ENCODE peak calls at places on chromosomes 16 and 17, in seven cellular contexts. S is cardiac muscle cell; I is Panc1; F is CD8-positive, alpha-beta T cell; H is brain microvascular endothelial cell; Z is AG04450; G is OCI-LY7. O is an unnamed sample.

GRCh38 chr16:22321340-22322001 is 24.3 kb downstream of the POLR3E start:
- DNase-seq in S (peak), I (no peak), F (peak), H (peak), Z (peak), G (peak), O (peak)

GRCh38 chr17:19346351-19347255 is 15.9 kb downstream of the B9D1 start:
- DNase-seq in S (no peak), I (no peak), F (no peak), H (peak), Z (peak), G (peak), O (no peak)

GRCh38 chr17:50550661-50551432 is 3.9 kb downstream of the SPATA20 start:
- DNase-seq in S (peak), I (no peak), F (no peak), H (peak), Z (peak), G (peak), O (peak)

GRCh38 chr16:83095926-83096692 is 469.3 kb downstream of the CDH13 start:
- DNase-seq in S (no peak), I (no peak), F (no peak), H (peak), Z (no peak), G (no peak), O (no peak)

GRCh38 chr17:47703191-47703591 is 9.2 kb downstream of the TBKBP1 start:
- DNase-seq in S (no peak), I (no peak), F (no peak), H (no peak), Z (no peak), G (peak), O (no peak)

GRCh38 chr17:72903522-72903921 is 189.0 kb downstream of the SLC39A11 start:
- DNase-seq in S (no peak), I (no peak), F (no peak), H (no peak), Z (no peak), G (no peak), O (no peak)

GRCh38 chr17:59284317-59284716 is 47.1 kb upstream of the YPEL2 start:
- DNase-seq in S (no peak), I (no peak), F (no peak), H (no peak), Z (no peak), G (no peak), O (no peak)

GRCh38 chr16:85651822-85652430 is 36.8 kb downstream of the GINS2 start:
- DNase-seq in S (no peak), I (no peak), F (no peak), H (no peak), Z (no peak), G (no peak), O (no peak)

GRCh38 chr16:21684199-21684598 is 20.4 kb downstream of the OTOA start:
- DNase-seq in S (no peak), I (no peak), F (no peak), H (no peak), Z (no peak), G (peak), O (no peak)

GRCh38 chr16:8712589-8713361 is 38.4 kb downstream of the ABAT start:
- DNase-seq in S (no peak), I (no peak), F (no peak), H (no peak), Z (no peak), G (no peak), O (no peak)

GRCh38 chr17:82781894-82782274 is 30.0 kb downstream of the TBCD start:
- DNase-seq in S (peak), I (peak), F (peak), H (peak), Z (peak), G (peak), O (peak)
- H3K27ac ChIP-seq in S (peak), I (no peak), F (no peak), H (no peak), Z (peak), G (peak), O (no peak)

GRCh38 chr17:80970762-80971703 is 20.6 kb upstream of the CHMP6 start:
- DNase-seq in S (no peak), I (no peak), F (no peak), H (no peak), Z (no peak), G (no peak), O (no peak)

GRCh38 chr17:80969030-80969673 is 22.5 kb upstream of the CHMP6 start:
- DNase-seq in S (no peak), I (no peak), F (no peak), H (no peak), Z (no peak), G (no peak), O (no peak)

GRCh38 chr17:80968602-80969029 is 23.0 kb upstream of the CHMP6 start:
- DNase-seq in S (no peak), I (no peak), F (no peak), H (no peak), Z (no peak), G (no peak), O (peak)

GRCh38 chr17:80969674-80970043 is 22.0 kb upstream of the CHMP6 start:
- DNase-seq in S (no peak), I (no peak), F (no peak), H (no peak), Z (no peak), G (no peak), O (no peak)

DNA sequence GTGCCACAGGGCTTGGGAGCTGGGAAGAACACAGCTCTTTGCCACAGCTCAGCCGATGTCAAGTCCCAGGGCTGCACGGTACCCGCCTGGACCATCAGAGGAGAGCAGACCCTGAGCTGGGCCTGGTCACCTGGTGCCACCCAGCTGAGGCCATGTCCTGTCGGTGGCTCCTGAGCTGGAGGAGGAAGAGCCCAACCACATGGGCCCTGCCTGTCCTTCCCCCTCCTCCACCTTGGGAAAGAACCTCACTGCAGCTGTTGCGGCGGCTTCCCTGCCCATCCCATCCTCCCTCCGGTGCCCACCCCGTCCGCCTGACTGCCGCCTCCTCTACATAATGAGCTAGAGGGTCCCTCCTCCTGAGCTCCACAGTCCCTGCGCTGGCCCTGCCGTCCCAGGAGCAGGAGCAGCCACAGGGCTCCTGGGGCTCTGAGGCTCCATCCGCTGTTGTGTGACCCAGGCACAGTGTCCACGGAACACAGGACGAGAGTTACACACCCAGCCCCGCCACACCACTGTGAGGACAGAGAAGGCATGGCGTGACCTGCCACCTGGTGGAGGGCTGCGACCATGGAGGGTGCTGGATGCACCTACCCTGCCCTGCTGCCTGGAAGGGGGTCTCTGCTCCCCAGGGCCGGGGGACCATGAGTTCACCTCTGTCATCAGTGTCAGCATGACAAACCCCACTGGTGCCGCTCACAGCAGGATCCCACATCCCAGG is 21.4 kb upstream of the CHMP6 start:
- DNase-seq in S (no peak), I (peak), F (no peak), H (no peak), Z (no peak), G (peak), O (no peak)
- H3K27ac ChIP-seq in S (no peak), I (no peak), F (no peak), H (no peak), Z (no peak), G (no peak), O (no peak)

GRCh38 chr17:57724729-57725125 is 20.4 kb downstream of the CCDC182 start:
- DNase-seq in S (no peak), I (no peak), F (no peak), H (no peak), Z (no peak), G (no peak), O (no peak)
- H3K27ac ChIP-seq in S (no peak), I (no peak), F (no peak), H (no peak), Z (no peak), G (no peak), O (no peak)

GRCh38 chr16:24610421-24610765 is 71.0 kb downstream of the RBBP6 start:
- DNase-seq in S (peak), I (no peak), F (no peak), H (no peak), Z (no peak), G (no peak), O (peak)
- H3K27ac ChIP-seq in S (no peak), I (no peak), F (no peak), H (no peak), Z (no peak), G (no peak), O (peak)

DNA sequence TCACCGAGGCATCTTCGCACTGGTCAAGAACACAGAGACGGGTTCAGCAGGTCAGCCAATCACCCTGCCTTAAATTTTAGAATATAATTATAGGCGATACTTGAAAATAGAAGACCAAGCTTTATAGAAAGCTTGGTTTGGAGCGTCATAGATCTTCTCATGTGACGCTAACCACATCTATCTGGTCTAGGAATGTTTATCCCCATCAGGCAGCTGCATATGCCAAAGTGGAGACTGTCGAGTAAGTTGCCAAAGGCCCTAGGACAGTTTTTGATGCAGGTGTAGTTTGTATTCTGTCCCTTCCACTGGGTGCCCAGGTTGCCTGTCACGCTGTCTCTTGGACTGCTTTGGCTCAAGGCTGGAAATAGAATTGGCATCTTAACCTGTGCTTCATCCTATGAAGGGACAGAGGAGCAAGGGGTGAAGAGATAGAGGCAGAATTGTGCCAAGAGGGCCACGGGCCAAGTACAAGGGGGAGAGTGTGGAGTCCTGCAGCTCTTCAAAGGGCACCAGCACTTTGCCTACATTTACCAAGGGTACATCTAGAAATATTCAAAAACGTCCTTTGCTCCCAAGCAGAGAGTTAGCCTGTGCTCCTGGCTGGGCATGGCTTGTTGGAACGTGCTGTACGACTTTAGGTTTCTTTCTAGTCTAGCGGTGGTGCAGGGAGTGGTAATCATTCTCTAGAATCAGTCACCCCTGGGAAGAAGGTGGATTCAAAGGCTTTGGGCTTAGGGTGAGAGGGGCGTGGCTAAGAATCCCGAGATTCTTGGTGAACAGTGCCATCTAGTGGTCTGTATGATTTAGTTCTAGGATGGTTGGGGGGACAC is 5.3 kb upstream of the WIPI1 start:
- DNase-seq in S (peak), I (no peak), F (peak), H (peak), Z (peak), G (peak), O (no peak)
- H3K27ac ChIP-seq in S (peak), I (no peak), F (no peak), H (no peak), Z (no peak), G (peak), O (no peak)

DNA sequence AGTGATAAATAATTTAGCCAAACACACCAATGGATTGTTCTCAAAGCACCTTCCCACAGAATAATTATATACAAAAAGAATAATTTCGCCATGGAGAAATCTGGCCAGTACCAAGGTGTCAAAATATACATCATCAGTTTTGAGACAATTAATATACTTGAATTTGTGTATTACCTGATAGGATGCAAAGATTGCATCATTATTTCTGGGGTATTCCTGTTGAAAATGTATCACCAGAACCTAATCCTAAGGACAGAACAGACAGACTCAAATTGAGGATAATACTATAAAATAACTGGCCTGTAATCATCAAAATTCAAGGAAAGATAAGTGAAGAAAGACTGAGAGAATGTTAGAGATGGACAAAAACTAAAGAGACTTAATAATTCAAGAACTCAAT is 111.9 kb downstream of the MRTFB start:
- DNase-seq in S (no peak), I (no peak), F (no peak), H (no peak), Z (no peak), G (no peak), O (no peak)
- H3K27ac ChIP-seq in S (no peak), I (peak), F (no peak), H (no peak), Z (no peak), G (no peak), O (no peak)

GRCh38 chr16:48155926-48156789 is at the start of gene ABCC12:
- DNase-seq in S (no peak), I (no peak), F (no peak), H (no peak), Z (no peak), G (no peak), O (no peak)
- H3K27ac ChIP-seq in S (no peak), I (peak), F (no peak), H (no peak), Z (no peak), G (no peak), O (no peak)

GRCh38 chr17:42518755-42519545 is 17.1 kb upstream of the NAGLU start:
- DNase-seq in S (no peak), I (no peak), F (no peak), H (peak), Z (no peak), G (no peak), O (no peak)
- H3K27ac ChIP-seq in S (peak), I (peak), F (no peak), H (peak), Z (peak), G (no peak), O (peak)

GRCh38 chr17:81470270-81470943 is 42.2 kb downstream of the ACTG1 start:
- DNase-seq in S (no peak), I (no peak), F (no peak), H (no peak), Z (no peak), G (no peak), O (peak)

GRCh38 chr17:81473019-81473418 is 39.6 kb downstream of the ACTG1 start:
- DNase-seq in S (no peak), I (no peak), F (no peak), H (no peak), Z (no peak), G (no peak), O (no peak)

GRCh38 chr17:81471804-81472456 is 40.7 kb downstream of the ACTG1 start:
- DNase-seq in S (peak), I (no peak), F (no peak), H (peak), Z (no peak), G (peak), O (peak)

GRCh38 chr17:81469266-81469665 is 43.3 kb downstream of the ACTG1 start:
- DNase-seq in S (no peak), I (no peak), F (no peak), H (no peak), Z (no peak), G (no peak), O (no peak)

DNA sequence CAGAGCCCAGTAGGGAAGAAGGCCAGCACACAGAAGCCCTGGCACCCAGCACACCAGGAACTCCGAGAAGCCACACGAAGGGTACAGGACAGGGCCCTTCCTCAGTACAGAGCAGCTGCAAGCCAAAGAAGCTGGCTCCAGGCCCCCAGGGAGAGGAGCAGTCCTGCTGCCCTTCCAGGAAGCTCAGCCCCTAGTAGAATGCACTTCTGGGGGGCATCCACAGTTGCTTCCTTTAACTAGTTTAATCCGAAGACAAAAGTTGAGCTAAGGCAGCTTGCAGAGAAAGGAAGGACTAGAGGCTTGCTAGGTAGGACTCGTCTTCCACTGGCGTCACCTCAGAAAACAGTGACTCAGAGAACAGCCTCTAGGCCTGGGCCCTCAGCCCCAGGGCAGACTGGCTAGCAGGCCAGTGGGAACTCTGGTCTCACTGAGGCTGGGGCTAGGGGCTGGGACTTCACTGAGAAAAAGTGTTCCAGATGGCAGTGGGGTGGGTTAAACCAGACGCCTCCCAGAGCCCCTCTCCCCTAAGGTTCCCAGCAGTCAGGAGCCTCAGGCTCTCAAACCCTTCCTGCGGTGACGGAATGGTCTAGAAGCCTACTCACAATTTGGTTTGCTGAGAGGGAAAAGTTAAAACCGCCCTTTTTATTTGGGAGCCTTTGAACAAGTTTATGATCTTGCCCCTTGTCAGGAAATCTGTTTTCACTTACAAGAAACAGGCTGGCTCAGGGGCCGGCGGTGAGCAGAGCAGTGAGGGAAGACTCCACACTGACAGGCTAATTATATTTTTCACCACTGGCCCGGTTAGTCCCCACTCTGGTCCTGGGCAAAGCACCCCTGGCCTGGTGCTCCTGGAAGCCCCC is 41.4 kb downstream of the ACTG1 start:
- DNase-seq in S (no peak), I (no peak), F (no peak), H (no peak), Z (no peak), G (no peak), O (no peak)
- H3K27ac ChIP-seq in S (peak), I (peak), F (no peak), H (no peak), Z (no peak), G (no peak), O (peak)

GRCh38 chr16:80894091-80894490 is 89.7 kb upstream of the CDYL2 start:
- DNase-seq in S (no peak), I (no peak), F (no peak), H (no peak), Z (no peak), G (no peak), O (no peak)
- H3K27ac ChIP-seq in S (no peak), I (no peak), F (no peak), H (no peak), Z (no peak), G (no peak), O (no peak)

O was measured in substantia nigra.